ENCODE peak calls at places on chromosomes 1 and 21, in eight cellular contexts. E is cardiac muscle cell, M is neuronal stem cell, P is A549, Q is SK-N-SH, C is MM.1S, A is SJSA1, J is esophagus squamous epithelium. O is an unnamed sample. For H3K9me3, the result is how much of the 10 kb centered on the place peaks cover.

GRCh38 chr21:42089093-42089631 is 18.0 kb downstream of the UMODL1 start:
- DNase-seq in P (no peak), A (no peak), J (no peak), E (no peak), M (no peak), C (no peak), Q (no peak), O (no peak)

GRCh38 chr21:31136891-31137290 is 98.6 kb upstream of the KRTAP19-8 start:
- DNase-seq in A (peak), M (no peak), P (no peak), J (no peak), Q (peak), C (no peak), E (no peak), O (no peak)

GRCh38 chr1:15736666-15737229 is 690 bp downstream of the SLC25A34 start:
- DNase-seq in M (no peak), A (no peak), J (no peak), Q (no peak), C (no peak), P (no peak), E (no peak), O (no peak)

GRCh38 chr1:224519874-224520273 is 85.3 kb upstream of the WDR26 start:
- DNase-seq in A (no peak), M (no peak), Q (no peak), C (no peak), P (no peak), J (no peak), E (no peak), O (no peak)

GRCh38 chr1:204361341-204361771 is 1.6 kb upstream of the PLEKHA6 start:
- DNase-seq in M (no peak), P (no peak), J (no peak), E (no peak), Q (no peak), A (no peak), C (no peak), O (no peak)

GRCh38 chr21:45818276-45818903 is 163.2 kb upstream of the COL6A1 start:
- DNase-seq in P (peak), C (no peak), J (no peak), Q (no peak), M (no peak), A (peak), E (no peak), O (no peak)

GRCh38 chr21:34141373-34141772 is 68.0 kb downstream of the MRPS6 start:
- DNase-seq in P (no peak), M (no peak), E (no peak), Q (no peak), A (no peak), J (no peak), C (no peak), O (no peak)

GRCh38 chr1:30373471-30374399 is 349.6 kb downstream of the MATN1 start:
- DNase-seq in Q (no peak), M (no peak), A (peak), J (no peak), P (no peak), C (no peak), E (no peak), O (no peak)

GRCh38 chr1:63322944-63323865 is 838 bp downstream of the FOXD3 start:
- DNase-seq in J (no peak), C (no peak), A (no peak), M (peak), E (peak), P (peak), Q (peak), O (peak)

GRCh38 chr1:24886241-24886640 is 43.8 kb downstream of the RUNX3 start:
- DNase-seq in C (no peak), Q (no peak), J (no peak), E (no peak), A (peak), M (no peak), P (no peak), O (no peak)

DNA sequence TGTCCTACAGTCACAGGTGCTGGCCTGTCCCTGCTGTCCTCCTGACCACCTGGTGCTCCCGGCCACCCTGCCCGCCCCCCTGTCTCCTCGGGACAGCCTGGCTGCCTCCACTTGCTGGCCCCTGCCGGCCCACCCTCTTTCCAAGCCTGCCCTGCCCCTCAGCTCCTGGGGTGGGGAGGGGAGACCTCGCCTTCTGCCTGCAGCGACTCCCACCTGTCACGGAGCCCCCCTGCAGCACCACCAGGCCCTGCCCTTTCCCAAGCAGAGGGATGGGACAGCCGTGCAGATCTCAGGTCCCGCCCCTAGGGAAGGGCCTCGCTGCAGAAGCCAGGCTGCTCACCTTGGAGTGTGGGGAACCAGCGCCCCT is 7.5 kb downstream of the LRRC3 start:
- DNase-seq in J (no peak), M (no peak), Q (no peak), E (no peak), A (no peak), C (no peak), P (no peak), O (no peak)
- H3K9me3 ChIP-seq in J (under half), M (under half), Q (under half), E (under half), A (under half), C (under half), P (under half), O (under half)

DNA sequence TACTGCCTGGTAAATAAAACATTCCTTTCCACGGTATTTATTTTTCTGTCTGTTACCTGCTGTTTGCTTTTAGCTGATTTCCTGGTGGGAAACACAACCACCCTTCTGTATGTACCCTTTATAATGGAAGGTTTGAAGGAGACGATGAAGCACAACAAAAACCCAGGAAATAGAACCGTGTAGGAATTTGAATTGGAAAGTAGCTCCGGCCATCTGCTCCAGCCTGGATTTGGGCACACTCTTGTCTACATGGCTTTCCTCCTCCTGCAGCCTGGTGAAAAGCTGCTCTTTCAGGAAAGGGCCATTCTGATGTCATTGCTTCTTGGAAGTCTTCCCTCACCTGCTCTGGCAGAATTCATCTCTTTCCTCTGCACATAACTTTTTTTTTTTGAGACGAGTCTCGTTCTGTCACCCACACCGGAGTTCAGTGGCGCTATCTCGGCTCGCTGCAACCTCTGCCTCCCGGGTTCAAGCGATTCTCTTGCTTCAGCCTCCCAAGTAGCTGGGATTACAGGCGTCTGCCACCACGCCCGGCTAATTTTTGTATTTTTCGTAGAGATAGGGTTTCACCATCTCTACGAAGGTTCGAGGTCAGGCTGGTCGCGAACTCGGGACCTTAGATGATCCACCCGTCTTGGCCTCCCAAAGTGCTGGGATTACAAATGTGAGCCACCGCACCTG is 2.7 kb downstream of the AK4 start:
- DNase-seq in Q (no peak), C (no peak), P (no peak), M (no peak), J (no peak), E (no peak), A (no peak), O (no peak)
- H3K9me3 ChIP-seq in Q (under half), C (under half), P (under half), M (under half), J (under half), E (under half), A (under half), O (under half)

GRCh38 chr21:37429356-37429755 is 62.8 kb downstream of the DYRK1A start:
- DNase-seq in E (no peak), P (no peak), A (no peak), Q (no peak), M (no peak), J (no peak), C (no peak), O (no peak)
- H3K9me3 ChIP-seq in E (under half), P (under half), A (under half), Q (under half), M (under half), J (under half), C (under half), O (under half)

GRCh38 chr21:8993943-8994639 is 1527.3 kb upstream of the TPTE start:
- DNase-seq in P (no peak), C (no peak), E (no peak), J (no peak), M (no peak), Q (no peak), A (no peak), O (no peak)
- H3K9me3 ChIP-seq in P (under half), C (under half), E (under half), J (under half), M (under half), Q (under half), A (under half), O (under half)

GRCh38 chr1:2983706-2984398 is 37.4 kb upstream of the ACTRT2 start:
- DNase-seq in P (no peak), E (no peak), A (no peak), C (no peak), J (no peak), Q (no peak), M (no peak), O (no peak)

GRCh38 chr1:2985694-2986548 is 35.3 kb upstream of the ACTRT2 start:
- DNase-seq in C (no peak), Q (no peak), M (no peak), P (no peak), A (no peak), J (no peak), E (no peak), O (no peak)

GRCh38 chr1:2985121-2985561 is 36.1 kb upstream of the ACTRT2 start:
- DNase-seq in C (no peak), M (peak), E (no peak), P (no peak), Q (no peak), A (no peak), J (no peak), O (no peak)

GRCh38 chr1:2983319-2983705 is 38.0 kb upstream of the ACTRT2 start:
- DNase-seq in J (no peak), Q (no peak), P (no peak), E (no peak), C (no peak), M (no peak), A (no peak), O (no peak)

GRCh38 chr1:2984399-2985061 is 36.7 kb upstream of the ACTRT2 start:
- DNase-seq in Q (no peak), C (no peak), P (no peak), A (no peak), M (no peak), J (no peak), E (no peak), O (no peak)
- H3K9me3 ChIP-seq in Q (under half), C (under half), P (under half), A (under half), M (under half), J (under half), E (under half), O (under half)

GRCh38 chr21:9760398-9761074 is 760.8 kb upstream of the TPTE start:
- DNase-seq in P (no peak), Q (no peak), J (no peak), C (no peak), A (no peak), M (no peak), E (no peak), O (no peak)
- H3K9me3 ChIP-seq in P (under half), Q (under half), J (under half), C (under half), A (under half), M (under half), E (under half), O (under half)

DNA sequence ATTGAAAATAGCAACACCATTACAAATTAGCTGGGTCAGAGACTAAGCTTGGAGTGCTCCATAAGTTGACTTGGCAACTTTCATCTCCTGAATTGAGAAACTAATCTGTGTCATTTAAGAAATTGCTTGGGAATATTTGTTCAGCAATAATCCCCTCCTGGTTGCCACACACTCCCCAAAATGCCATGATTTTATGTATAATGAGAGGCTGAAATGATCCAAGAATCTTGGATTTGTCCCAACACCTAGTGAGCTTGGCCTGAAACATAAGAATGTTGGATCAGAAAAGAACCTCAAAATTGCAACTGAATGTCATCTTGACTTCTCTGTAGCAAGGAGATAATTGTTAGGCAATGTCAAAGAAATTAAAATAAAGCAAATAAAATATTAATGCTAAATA is 805.9 kb upstream of the ADAMTS5 start:
- DNase-seq in P (no peak), M (no peak), C (no peak), J (no peak), E (no peak), Q (no peak), A (no peak), O (no peak)
- H3K9me3 ChIP-seq in P (under half), M (under half), C (under half), J (under half), E (under half), Q (under half), A (under half), O (under half)

GRCh38 chr1:13469343-13469742 is 44.5 kb downstream of the LRRC38 start:
- DNase-seq in C (peak), J (no peak), E (no peak), Q (no peak), P (peak), A (no peak), M (no peak), O (no peak)
- H3K9me3 ChIP-seq in C (under half), J (under half), E (under half), Q (under half), P (under half), A (under half), M (under half), O (under half)